ENCODE peak calls at places on chromosome 4, in seven cellular contexts. F, I, Z, O, G, E and Q are unnamed samples.

GRCh38 chr4:74357965-74358364 is 7.0 kb upstream of the EREG start:
- DNase-seq in Z (no peak), G (no peak), O (no peak), I (no peak), F (no peak), E (no peak), Q (no peak)

GRCh38 chr4:88858752-88859151 is 161.1 kb upstream of the NAP1L5 start:
- DNase-seq in I (no peak), Z (no peak), E (peak; percentile 30), G (no peak), F (no peak), O (no peak), Q (no peak)

GRCh38 chr4:184649971-184650855 is 675 bp downstream of the PRIMPOL start:
- DNase-seq in O (no peak), E (peak; percentile 63), G (no peak), Z (no peak), F (peak; percentile 43), I (peak; percentile 29), Q (no peak)

GRCh38 chr4:823761-824460 is 2.0 kb downstream of the CPLX1 start:
- DNase-seq in Z (no peak), O (no peak), I (no peak), F (no peak), G (no peak), E (no peak), Q (no peak)

GRCh38 chr4:155967098-155967497 is 13.4 kb upstream of the CTSO start:
- DNase-seq in I (no peak), O (no peak), E (peak; percentile 88), F (no peak), G (no peak), Z (no peak), Q (no peak)

GRCh38 chr4:141565379-141566089 is 70.8 kb upstream of the IL15 start:
- DNase-seq in G (no peak), O (no peak), Z (no peak), F (no peak), I (peak; percentile 84), E (no peak), Q (no peak)

GRCh38 chr4:184217569-184218131 is at the start of gene ENPP6:
- DNase-seq in Z (no peak), G (no peak), E (no peak), I (no peak), F (no peak), O (no peak), Q (no peak)

GRCh38 chr4:54228563-54229501 is at the start of gene PDGFRA:
- DNase-seq in G (peak; percentile 80), E (peak; percentile 98), I (no peak), F (peak; percentile 99), O (no peak), Z (peak; percentile 73), Q (peak; percentile 97)

GRCh38 chr4:163558539-163559044 is 64.1 kb downstream of the TMA16 start:
- DNase-seq in E (no peak), F (no peak), O (no peak), G (no peak), I (no peak), Z (no peak), Q (no peak)

GRCh38 chr4:172758586-172759340 is 409.8 kb upstream of the GALNT7 start:
- DNase-seq in E (peak; percentile 66), F (peak; percentile 71), G (no peak), Z (peak; percentile 37), I (peak; percentile 47), O (no peak), Q (no peak)

GRCh38 chr4:3699678-3700077 is 66.5 kb upstream of the ADRA2C start:
- DNase-seq in I (no peak), F (no peak), E (no peak), G (no peak), O (no peak), Z (no peak), Q (no peak)

GRCh38 chr4:185874516-185875230 is 62.7 kb upstream of the SORBS2 start:
- DNase-seq in G (no peak), F (peak; percentile 64), E (peak; percentile 68), I (peak; percentile 21), Z (peak; percentile 13), O (no peak), Q (no peak)

GRCh38 chr4:4260185-4260751 is 12.2 kb upstream of the TMEM128 start:
- DNase-seq in O (no peak), F (peak; percentile 89), E (peak; percentile 65), G (no peak), I (peak; percentile 72), Z (no peak), Q (peak; percentile 23)

GRCh38 chr4:13544556-13545393 is 467 bp upstream of the NKX3-2 start:
- DNase-seq in G (no peak), I (peak; percentile 73), Z (no peak), O (no peak), F (peak; percentile 69), E (peak; percentile 50), Q (peak; percentile 5)

GRCh38 chr4:87192155-87192919 is 28.1 kb downstream of the KLHL8 start:
- DNase-seq in O (no peak), I (no peak), G (no peak), E (peak; percentile 14), Z (no peak), F (peak; percentile 14), Q (no peak)

GRCh38 chr4:166422475-166422874 is 549.4 kb downstream of the TLL1 start:
- DNase-seq in E (peak; percentile 85), I (no peak), G (no peak), F (peak; percentile 77), Z (peak; percentile 26), O (no peak), Q (no peak)

GRCh38 chr4:1136028-1136427 is 22.7 kb upstream of the RNF212 start:
- DNase-seq in F (peak; percentile 29), G (no peak), Z (no peak), O (no peak), E (no peak), I (no peak), Q (no peak)

GRCh38 chr4:122010610-122011009 is 58.8 kb upstream of the TRPC3 start:
- DNase-seq in G (no peak), Z (no peak), F (peak; percentile 20), E (peak; percentile 59), I (no peak), O (no peak), Q (no peak)

GRCh38 chr4:117783716-117784115 is 250.6 kb upstream of the NDST3 start:
- DNase-seq in Z (no peak), E (no peak), G (no peak), F (no peak), I (no peak), O (no peak), Q (no peak)

GRCh38 chr4:11529625-11530201 is 101.0 kb upstream of the HS3ST1 start:
- DNase-seq in F (peak; percentile 67), Z (no peak), E (peak; percentile 47), O (no peak), I (peak; percentile 56), G (no peak), Q (no peak)

GRCh38 chr4:8205241-8205707 is 6.2 kb downstream of the SH3TC1 start:
- DNase-seq in Z (no peak), I (no peak), F (peak; percentile 51), G (no peak), O (no peak), E (no peak), Q (no peak)

GRCh38 chr4:6157926-6158325 is 42.4 kb downstream of the JAKMIP1 start:
- DNase-seq in E (no peak), Z (no peak), I (no peak), G (no peak), O (no peak), F (no peak), Q (no peak)

GRCh38 chr4:74023709-74024108 is 14.8 kb downstream of the CXCL3 start:
- DNase-seq in O (no peak), E (no peak), G (no peak), I (peak; percentile 90), Z (no peak), F (no peak), Q (no peak)

GRCh38 chr4:11720292-11720691 is 291.6 kb upstream of the HS3ST1 start:
- DNase-seq in Z (no peak), F (peak; percentile 78), O (no peak), I (peak; percentile 21), E (peak; percentile 55), G (no peak), Q (no peak)

GRCh38 chr4:1714303-1715001 is 2.3 kb upstream of the SLBP start:
- DNase-seq in Z (no peak), E (peak; percentile 24), G (no peak), F (no peak), I (peak; percentile 48), O (no peak), Q (no peak)

DNA sequence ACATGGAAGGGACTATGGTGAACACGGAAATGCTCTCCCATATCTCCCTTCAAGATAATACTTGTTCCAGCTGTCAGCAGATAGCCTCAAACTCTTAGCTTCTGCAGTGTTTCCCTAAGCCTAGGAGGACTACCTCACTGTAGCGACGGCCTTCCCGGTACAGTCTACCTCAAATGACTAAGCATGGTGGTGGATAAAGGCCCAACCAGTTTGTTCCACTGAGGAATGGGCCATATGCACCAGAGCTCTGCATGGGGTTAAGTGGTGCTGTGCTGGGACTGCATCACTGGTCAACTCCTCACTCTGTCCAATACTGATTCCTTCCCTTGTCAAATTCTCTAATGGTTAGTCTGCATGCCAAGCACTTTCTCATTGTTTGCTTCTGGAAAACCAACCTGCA is 119.6 kb upstream of the GNPDA2 start:
- DNase-seq in Z (no peak), O (no peak), E (no peak), F (no peak), I (no peak), G (no peak), Q (no peak)
- TF ChIP-seq CTCF in Z (no peak), O (no peak), E (no peak), F (no peak), I (no peak), G (no peak), Q (no peak)

GRCh38 chr4:56283394-56283793 is 103.9 kb downstream of the AASDH start:
- DNase-seq in Z (no peak), I (no peak), G (no peak), F (no peak), O (no peak), E (no peak), Q (no peak)
- TF ChIP-seq CTCF in Z (no peak), I (no peak), G (no peak), F (no peak), O (no peak), E (no peak), Q (no peak)

GRCh38 chr4:77240469-77241066 is 83.6 kb downstream of the CCNG2 start:
- DNase-seq in G (no peak), O (peak; percentile 35), I (peak; percentile 39), E (peak; percentile 54), F (peak; percentile 60), Z (no peak), Q (peak; percentile 2)
- TF ChIP-seq CTCF in G (peak; percentile 72), O (peak; percentile 21), I (peak; percentile 62), E (peak; percentile 80), F (peak; percentile 80), Z (peak; percentile 79), Q (peak; percentile 78)

DNA sequence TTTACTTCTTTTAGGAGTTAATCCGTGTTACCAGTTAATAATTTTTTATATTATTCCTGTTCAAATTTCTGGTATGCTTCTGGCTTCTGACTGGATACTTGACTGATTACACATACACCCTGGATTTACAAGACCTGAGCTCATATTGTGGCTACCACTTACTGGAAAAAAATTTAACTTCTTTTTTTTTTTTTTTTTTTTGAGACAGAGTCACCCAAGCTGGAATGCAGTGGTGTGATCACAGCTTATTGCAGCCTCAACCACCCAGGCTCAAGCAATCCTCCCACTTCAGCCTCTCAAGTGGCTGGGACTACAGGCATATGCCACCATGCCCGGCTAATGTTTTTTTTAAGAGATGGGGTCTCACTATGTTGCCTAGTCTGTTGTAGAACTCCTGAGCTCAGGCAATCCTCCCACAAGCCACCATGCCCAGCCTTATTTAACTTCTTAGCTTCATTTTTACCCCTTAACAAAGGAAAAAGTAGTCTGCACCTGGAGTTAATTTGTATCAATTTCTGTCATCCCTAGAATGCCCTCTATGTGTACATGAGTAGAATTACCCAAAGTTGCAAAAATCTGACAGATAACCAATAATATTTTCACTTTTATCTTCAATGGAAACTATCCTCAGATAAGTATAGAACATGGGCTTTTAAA is 50.3 kb downstream of the TMEM165 start:
- DNase-seq in E (peak; percentile 83), G (no peak), Z (peak; percentile 53), I (no peak), F (peak; percentile 52), O (no peak), Q (no peak)
- TF ChIP-seq CTCF in E (peak; percentile 44), G (no peak), Z (no peak), I (no peak), F (no peak), O (no peak), Q (peak; percentile 17)